ENCODE peak calls at places on chromosomes 1 and 21, in ten cellular contexts. K, G, I, W, A, E, T, D, N and O are unnamed samples.

GRCh38 chr21:28436286-28436932 is 556.3 kb downstream of the LTN1 start:
- DNase-seq in K (peak; percentile 84), G (no peak), I (no peak), W (peak; percentile 72), A (peak; percentile 45), E (no peak), T (no peak), D (no peak), N (peak; percentile 65), O (peak; percentile 50)

GRCh38 chr1:206814716-206815341 is 42.5 kb upstream of the IL10 start:
- DNase-seq in K (peak; percentile 82), G (no peak), I (no peak), W (peak; percentile 53), A (peak; percentile 46), E (peak; percentile 60), T (no peak), D (no peak), N (peak; percentile 90), O (no peak)

GRCh38 chr1:224882264-224882663 is 47.2 kb upstream of the DNAH14 start:
- DNase-seq in K (no peak), G (no peak), I (no peak), W (no peak), A (no peak), E (no peak), T (no peak), D (no peak), N (no peak), O (no peak)

GRCh38 chr1:91685994-91686393 is 185.3 kb downstream of the CDC7 start:
- DNase-seq in K (no peak), G (no peak), I (no peak), W (no peak), A (no peak), E (no peak), T (no peak), D (no peak), N (no peak), O (no peak)

GRCh38 chr1:29586215-29586614 is 349.9 kb downstream of the PTPRU start:
- DNase-seq in K (no peak), G (no peak), I (no peak), W (no peak), A (no peak), E (no peak), T (no peak), D (no peak), N (no peak), O (no peak)

GRCh38 chr1:222163895-222164294 is 384.0 kb downstream of the HHIPL2 start:
- DNase-seq in K (no peak), G (no peak), I (no peak), W (no peak), A (no peak), E (no peak), T (no peak), D (no peak), N (no peak), O (no peak)

GRCh38 chr1:209651148-209651547 is 1.1 kb downstream of the LAMB3 start:
- DNase-seq in K (peak; percentile 84), G (peak; percentile 84), I (no peak), W (peak; percentile 94), A (peak; percentile 81), E (peak; percentile 75), T (peak; percentile 62), D (peak; percentile 82), N (peak; percentile 73), O (peak; percentile 78)

GRCh38 chr1:60746278-60746761 is 336.0 kb upstream of the NFIA start:
- DNase-seq in K (no peak), G (no peak), I (no peak), W (no peak), A (no peak), E (no peak), T (no peak), D (no peak), N (no peak), O (no peak)

GRCh38 chr21:45926281-45926680 is 55.3 kb upstream of the COL6A1 start:
- DNase-seq in K (no peak), G (peak; percentile 6), I (no peak), W (no peak), A (peak; percentile 16), E (peak; percentile 20), T (no peak), D (no peak), N (no peak), O (no peak)

GRCh38 chr1:53091841-53092645 is 30.0 kb downstream of the PODN start:
- DNase-seq in K (no peak), G (peak; percentile 82), I (no peak), W (peak; percentile 56), A (peak; percentile 26), E (peak; percentile 35), T (no peak), D (no peak), N (peak; percentile 26), O (no peak)

GRCh38 chr21:21921410-21922232 is 923.4 kb downstream of the NCAM2 start:
- DNase-seq in K (no peak), G (no peak), I (no peak), W (peak; percentile 59), A (peak; percentile 17), E (peak; percentile 62), T (no peak), D (no peak), N (peak; percentile 63), O (no peak)

GRCh38 chr21:21384977-21385376 is 386.8 kb downstream of the NCAM2 start:
- DNase-seq in K (no peak), G (no peak), I (no peak), W (no peak), A (no peak), E (no peak), T (no peak), D (no peak), N (no peak), O (no peak)

GRCh38 chr1:53376041-53376461 is 48.2 kb upstream of the LRP8 start:
- DNase-seq in K (no peak), G (no peak), I (peak; percentile 81), W (no peak), A (no peak), E (no peak), T (no peak), D (no peak), N (no peak), O (no peak)

GRCh38 chr1:111937147-111937725 is 52.2 kb downstream of the KCND3 start:
- DNase-seq in K (no peak), G (no peak), I (no peak), W (no peak), A (no peak), E (no peak), T (no peak), D (no peak), N (no peak), O (no peak)

GRCh38 chr1:228407118-228408040 is 744 bp upstream of the TRIM11 start:
- DNase-seq in K (no peak), G (peak; percentile 53), I (no peak), W (peak; percentile 13), A (no peak), E (peak; percentile 30), T (no peak), D (no peak), N (no peak), O (no peak)

GRCh38 chr1:154479764-154480421 is 22.1 kb upstream of the TDRD10 start:
- DNase-seq in K (peak; percentile 68), G (no peak), I (peak; percentile 53), W (peak; percentile 88), A (peak; percentile 80), E (peak; percentile 90), T (peak; percentile 33), D (no peak), N (peak; percentile 94), O (peak; percentile 74)

GRCh38 chr1:227919916-227920315 is 27.8 kb downstream of the WNT9A start:
- DNase-seq in K (no peak), G (peak; percentile 42), I (no peak), W (no peak), A (no peak), E (no peak), T (no peak), D (no peak), N (no peak), O (no peak)

GRCh38 chr1:30902653-30903290 is 5.8 kb downstream of the SDC3 start:
- DNase-seq in K (no peak), G (no peak), I (no peak), W (no peak), A (no peak), E (no peak), T (no peak), D (peak; percentile 23), N (no peak), O (no peak)

GRCh38 chr1:6342031-6342430 is 51.5 kb downstream of the ACOT7 start:
- DNase-seq in K (no peak), G (no peak), I (no peak), W (no peak), A (no peak), E (peak; percentile 30), T (no peak), D (no peak), N (no peak), O (no peak)

GRCh38 chr1:178093958-178094751 is at the start of gene RASAL2:
- DNase-seq in K (no peak), G (peak; percentile 86), I (peak; percentile 32), W (peak; percentile 80), A (peak; percentile 63), E (peak; percentile 59), T (no peak), D (peak; percentile 83), N (peak; percentile 60), O (peak; percentile 67)

GRCh38 chr1:197304626-197305200 is 36.7 kb downstream of the CRB1 start:
- DNase-seq in K (peak; percentile 46), G (no peak), I (no peak), W (no peak), A (no peak), E (no peak), T (no peak), D (no peak), N (no peak), O (no peak)

GRCh38 chr1:112927462-112927971 is 28.5 kb downstream of the SLC16A1 start:
- DNase-seq in K (no peak), G (no peak), I (no peak), W (no peak), A (no peak), E (no peak), T (no peak), D (no peak), N (no peak), O (no peak)

GRCh38 chr21:38171723-38172344 is 85.0 kb upstream of the KCNJ15 start:
- DNase-seq in K (peak; percentile 87), G (no peak), I (no peak), W (peak; percentile 86), A (peak; percentile 37), E (peak; percentile 74), T (no peak), D (no peak), N (peak; percentile 41), O (no peak)

GRCh38 chr1:193458628-193459027 is 272.2 kb upstream of the B3GALT2 start:
- DNase-seq in K (no peak), G (no peak), I (no peak), W (no peak), A (no peak), E (no peak), T (no peak), D (no peak), N (no peak), O (no peak)

GRCh38 chr1:163202833-163203451 is at the start of gene RGS5:
- DNase-seq in K (peak; percentile 73), G (no peak), I (no peak), W (peak; percentile 11), A (peak; percentile 24), E (peak; percentile 71), T (no peak), D (no peak), N (peak; percentile 62), O (no peak)

GRCh38 chr1:7485086-7485780 is 285.9 kb upstream of the VAMP3 start:
- DNase-seq in K (no peak), G (no peak), I (no peak), W (no peak), A (no peak), E (no peak), T (no peak), D (no peak), N (no peak), O (no peak)

GRCh38 chr1:229841230-229841629 is 215.2 kb downstream of the URB2 start:
- DNase-seq in K (no peak), G (no peak), I (no peak), W (no peak), A (no peak), E (no peak), T (no peak), D (no peak), N (no peak), O (peak; percentile 93)

GRCh38 chr1:40877681-40878080 is 15.5 kb upstream of the CITED4 start:
- DNase-seq in K (peak; percentile 97), G (no peak), I (peak; percentile 67), W (peak; percentile 91), A (peak; percentile 94), E (peak; percentile 93), T (no peak), D (no peak), N (peak; percentile 92), O (peak; percentile 93)